ENCODE peak calls at places on chromosome 16, in six cellular contexts. Y is A549, R is GM12878, P is HepG2, J is HCT116, G is K562. T is an unnamed sample.

GRCh38 chr16:72936408-72936807 is 111.5 kb downstream of the ZFHX3 start:
- DNase-seq in Y (no peak), R (no peak), P (peak; percentile 73), J (no peak), G (no peak), T (no peak)

GRCh38 chr16:24573141-24573540 is 33.8 kb downstream of the RBBP6 start:
- DNase-seq in Y (no peak), R (no peak), P (no peak), J (no peak), G (no peak), T (no peak)

GRCh38 chr16:65967376-65967775 is 399.1 kb upstream of the CDH5 start:
- DNase-seq in Y (no peak), R (no peak), P (no peak), J (no peak), G (no peak), T (no peak)

GRCh38 chr16:54072237-54072636 is 214.3 kb downstream of the IRX3 start:
- DNase-seq in Y (no peak), R (no peak), P (no peak), J (no peak), G (no peak), T (no peak)

GRCh38 chr16:62208934-62209333 is 172.7 kb upstream of the CDH8 start:
- DNase-seq in Y (no peak), R (no peak), P (no peak), J (no peak), G (no peak), T (no peak)

GRCh38 chr16:17222756-17223411 is 247.9 kb downstream of the XYLT1 start:
- DNase-seq in Y (no peak), R (no peak), P (no peak), J (no peak), G (no peak), T (peak; percentile 46)

GRCh38 chr16:14418795-14419225 is 211.2 kb downstream of the PARN start:
- DNase-seq in Y (no peak), R (no peak), P (no peak), J (no peak), G (no peak), T (no peak)

GRCh38 chr16:81864646-81865382 is 85.7 kb downstream of the PLCG2 start:
- DNase-seq in Y (no peak), R (no peak), P (no peak), J (no peak), G (no peak), T (no peak)

GRCh38 chr16:10736926-10737625 is 6.6 kb upstream of the NUBP1 start:
- DNase-seq in Y (peak; percentile 65), R (peak; percentile 65), P (peak; percentile 76), J (peak; percentile 50), G (peak; percentile 81), T (peak; percentile 76)

GRCh38 chr16:9092963-9093477 is 1.6 kb downstream of the HAPSTR1 start:
- DNase-seq in Y (no peak), R (no peak), P (no peak), J (no peak), G (peak; percentile 41), T (peak; percentile 45)

GRCh38 chr16:82199209-82199608 is 29.2 kb upstream of the MPHOSPH6 start:
- DNase-seq in Y (no peak), R (no peak), P (no peak), J (no peak), G (no peak), T (no peak)

GRCh38 chr16:72848759-72849664 is 198.9 kb downstream of the ZFHX3 start:
- DNase-seq in Y (peak; percentile 56), R (no peak), P (no peak), J (peak; percentile 56), G (peak; percentile 32), T (no peak)

GRCh38 chr16:81582655-81583441 is 138.2 kb downstream of the CMIP start:
- DNase-seq in Y (no peak), R (no peak), P (peak; percentile 79), J (no peak), G (peak; percentile 38), T (peak; percentile 41)

GRCh38 chr16:88479795-88480760 is 27.0 kb downstream of the ZFPM1 start:
- DNase-seq in Y (no peak), R (no peak), P (no peak), J (no peak), G (no peak), T (peak; percentile 70)

GRCh38 chr16:89847056-89847929 is 19.0 kb downstream of the SPIRE2 start:
- DNase-seq in Y (no peak), R (no peak), P (no peak), J (no peak), G (no peak), T (no peak)
- H3K4me3 ChIP-seq in Y (no peak overlapping the region), R (no peak overlapping the region), P (no peak overlapping the region), J (no peak overlapping the region), G (no peak overlapping the region), T (no peak overlapping the region)

GRCh38 chr16:69741951-69742904 is 12.5 kb downstream of the NOB1 start:
- DNase-seq in Y (no peak), R (no peak), P (no peak), J (no peak), G (no peak), T (no peak)
- TF ChIP-seq MAX in Y (no peak), R (no peak), P (no peak), J (no peak), G (no peak), T (no peak)

GRCh38 chr16:1305823-1306222 is 3.6 kb upstream of the UBE2I start:
- DNase-seq in Y (no peak), R (no peak), P (no peak), J (no peak), G (no peak), T (peak; percentile 47)

GRCh38 chr16:1308977-1309885 is at the start of gene UBE2I:
- DNase-seq in Y (peak; percentile 88), R (peak; percentile 96), P (peak; percentile 93), J (peak; percentile 97), G (peak; percentile 98), T (peak; percentile 94)

GRCh38 chr16:1309888-1310831 is 724 bp downstream of the UBE2I start:
- DNase-seq in Y (no peak), R (no peak), P (no peak), J (no peak), G (peak; percentile 75), T (peak; percentile 68)

GRCh38 chr16:1306344-1306743 is 3.1 kb upstream of the UBE2I start:
- DNase-seq in Y (no peak), R (no peak), P (no peak), J (no peak), G (no peak), T (no peak)

DNA sequence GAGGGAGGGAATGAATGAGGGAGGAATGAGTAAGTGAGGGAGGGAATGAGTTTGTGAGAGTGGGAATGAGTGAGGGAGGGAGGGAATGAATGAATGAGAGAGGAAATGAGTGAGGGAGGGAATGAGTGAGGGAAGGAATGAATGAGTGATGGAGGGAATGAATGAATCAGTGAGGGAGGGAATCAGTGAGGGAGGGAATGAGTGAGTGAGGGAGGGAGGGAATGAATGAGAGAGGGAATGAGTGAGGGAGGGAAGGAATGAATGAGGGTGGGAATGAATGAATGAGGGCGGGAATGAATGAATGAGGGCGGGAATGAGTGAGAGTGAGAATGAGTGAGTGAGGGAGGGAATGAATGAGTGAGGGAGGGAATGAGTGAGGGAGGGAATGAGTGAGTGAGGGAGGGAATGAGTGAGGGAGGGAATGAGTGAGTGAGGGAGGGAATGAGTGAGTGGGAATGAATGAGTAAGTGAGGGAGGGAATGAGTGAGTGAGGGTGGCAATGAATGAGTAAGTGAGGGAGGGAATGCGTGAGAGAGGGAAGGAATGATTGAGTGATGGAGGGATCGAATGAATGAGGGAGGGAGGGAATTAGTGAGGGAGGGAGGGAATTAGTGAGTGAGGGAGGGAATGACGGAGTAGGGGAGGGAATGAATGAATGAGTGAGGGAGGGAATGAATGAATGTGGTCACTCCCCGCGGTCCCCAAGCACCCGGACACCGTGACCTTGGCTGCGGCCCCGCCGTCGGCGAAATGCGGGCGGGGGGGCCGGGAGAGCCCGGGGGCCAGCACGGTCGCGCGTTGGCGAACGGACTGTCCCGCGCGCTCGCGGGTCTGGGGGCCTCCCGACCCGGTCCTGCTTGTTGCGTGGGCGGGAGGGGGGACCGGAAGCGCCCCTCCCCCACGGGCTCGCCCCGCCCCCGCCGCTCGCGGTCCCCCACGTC is 1.1 kb upstream of the UBE2I start:
- DNase-seq in Y (peak; percentile 53), R (no peak), P (peak; percentile 52), J (peak; percentile 74), G (no peak), T (no peak)
- TF ChIP-seq POLR2A in Y (peak; percentile 46), R (peak; percentile 75), P (peak; percentile 69), J (no peak), G (peak; percentile 42), T (no peak)

DNA sequence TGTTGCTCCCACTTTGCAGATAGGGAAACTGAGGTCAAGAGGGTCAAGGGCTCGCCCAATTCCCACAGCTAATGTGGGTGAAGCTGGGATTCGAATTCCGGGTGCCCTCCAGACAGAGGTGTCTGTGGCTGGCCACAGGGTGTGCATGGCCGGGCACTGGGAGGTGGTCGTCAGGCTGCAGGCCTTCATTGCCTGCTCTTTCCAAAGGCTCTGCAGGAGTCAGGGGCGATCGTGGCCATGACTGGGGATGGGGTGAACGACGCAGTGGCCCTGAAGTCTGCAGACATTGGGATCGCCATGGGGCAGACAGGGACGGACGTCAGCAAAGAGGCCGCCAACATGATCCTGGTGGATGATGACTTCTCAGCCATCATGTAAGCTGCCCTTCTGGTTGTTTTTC is 49.8 kb downstream of the MEAK7 start:
- DNase-seq in Y (no peak), R (no peak), P (no peak), J (no peak), G (no peak), T (no peak)
- H3K4me3 ChIP-seq in Y (no peak overlapping the region), R (no peak overlapping the region), P (no peak overlapping the region), J (no peak overlapping the region), G (no peak overlapping the region), T (no peak overlapping the region)

DNA sequence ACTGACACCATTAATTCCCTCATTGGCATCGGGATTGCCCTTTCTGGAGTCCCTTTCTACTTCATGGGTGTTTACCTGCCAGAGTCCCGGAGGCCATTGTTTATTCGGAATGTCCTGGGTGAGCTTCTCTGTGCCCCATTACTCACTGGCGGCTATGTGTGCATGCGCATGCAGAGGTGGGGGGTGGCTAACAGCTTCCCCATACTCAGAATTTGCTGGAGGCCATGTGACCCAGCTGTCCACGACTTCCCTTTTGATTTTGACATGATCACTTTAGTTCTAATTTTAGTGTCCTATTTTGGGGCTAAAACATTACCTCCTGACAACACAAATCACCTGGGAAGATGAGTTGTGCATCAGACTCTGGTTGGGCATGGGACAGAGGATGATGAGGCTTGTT is 14.1 kb downstream of the SLC7A6OS start:
- DNase-seq in Y (no peak), R (no peak), P (no peak), J (no peak), G (no peak), T (peak; percentile 32)
- TF ChIP-seq MAX in Y (no peak), R (no peak), P (no peak), J (no peak), G (no peak), T (no peak)

GRCh38 chr16:4474192-4474961 is at the start of gene NMRAL1:
- DNase-seq in Y (peak; percentile 88), R (peak; percentile 82), P (peak; percentile 82), J (peak; percentile 84), G (peak; percentile 98), T (peak; percentile 97)
- TF ChIP-seq POLR2A in Y (peak; percentile 70), R (peak; percentile 92), P (peak; percentile 75), J (peak; percentile 93), G (peak; percentile 91), T (peak; percentile 84)